ENCODE peak calls at places on chromosomes 16 and 17, in ten cellular contexts. F is NB4, Z is A549, U is IMR-90, J is heart left ventricle, M is upper lobe of left lung, T is breast epithelium, A is stomach, D is lower leg skin, W is transverse colon. X is an unnamed sample.
A peak's percentile ranks its signal among the peaks of the same experiment; 100 is the strongest.

GRCh38 chr17:72338847-72339790 is 218.3 kb downstream of the SOX9 start:
- DNase-seq in Z (peak; percentile 70), T (peak; percentile 48), F (no peak), M (no peak), A (no peak), J (peak; percentile 41), D (peak; percentile 28), W (peak; percentile 17), U (peak; percentile 97), X (no peak)

GRCh38 chr16:47715442-47716054 is 254.4 kb downstream of the PHKB start:
- DNase-seq in M (no peak), U (no peak), J (no peak), Z (no peak), W (no peak), T (no peak), A (no peak), F (no peak), D (no peak), X (no peak)

GRCh38 chr16:80614908-80615696 is 74.3 kb downstream of the DYNLRB2 start:
- DNase-seq in F (no peak), T (no peak), A (no peak), J (no peak), U (peak; percentile 86), M (no peak), D (no peak), Z (peak; percentile 55), W (no peak), X (no peak)

GRCh38 chr16:50620646-50621451 is 60.3 kb downstream of the SNX20 start:
- DNase-seq in Z (no peak), W (no peak), A (no peak), F (no peak), D (no peak), J (no peak), U (no peak), M (no peak), T (no peak), X (no peak)

GRCh38 chr16:81513204-81514040 is 68.8 kb downstream of the CMIP start:
- DNase-seq in F (no peak), A (no peak), M (no peak), W (no peak), J (peak; percentile 70), D (peak; percentile 94), U (no peak), T (no peak), Z (peak; percentile 68), X (peak; percentile 69)

GRCh38 chr17:48131216-48131824 is 23.8 kb downstream of the SNX11 start:
- DNase-seq in A (peak; percentile 40), U (peak; percentile 66), D (peak; percentile 52), F (peak; percentile 77), T (peak; percentile 44), W (peak; percentile 47), Z (peak; percentile 79), M (no peak), J (peak; percentile 60), X (peak; percentile 45)

GRCh38 chr17:9079461-9080103 is 58.3 kb downstream of the NTN1 start:
- DNase-seq in D (no peak), J (no peak), A (no peak), W (no peak), M (no peak), F (peak; percentile 13), Z (no peak), U (no peak), T (no peak), X (no peak)

GRCh38 chr17:18089613-18090012 is 1.9 kb downstream of the DRG2 start:
- DNase-seq in W (no peak), J (no peak), T (no peak), Z (no peak), A (no peak), D (no peak), F (no peak), U (no peak), M (no peak), X (no peak)

GRCh38 chr16:77951788-77952187 is 70.6 kb upstream of the CLEC3A start:
- DNase-seq in Z (peak; percentile 25), T (no peak), F (peak; percentile 51), M (no peak), A (no peak), W (no peak), U (no peak), J (no peak), D (no peak), X (no peak)

GRCh38 chr16:30902070-30902972 is 5.9 kb downstream of the CTF1 start:
- DNase-seq in F (peak; percentile 79), U (peak; percentile 63), T (peak; percentile 34), A (peak; percentile 77), M (peak; percentile 96), J (peak; percentile 77), D (no peak), Z (peak; percentile 77), W (peak; percentile 74), X (peak; percentile 82)

GRCh38 chr17:30124273-30124796 is 7.7 kb downstream of the NSRP1 start:
- DNase-seq in T (no peak), J (no peak), W (no peak), A (no peak), F (no peak), M (no peak), U (no peak), D (no peak), Z (no peak), X (no peak)

GRCh38 chr17:10683853-10684252 is 13.5 kb downstream of the SCO1 start:
- DNase-seq in T (no peak), D (no peak), U (peak; percentile 39), W (no peak), J (no peak), F (peak; percentile 51), M (no peak), Z (peak; percentile 56), A (no peak), X (no peak)

GRCh38 chr16:76670125-76670857 is 393.1 kb downstream of the CNTNAP4 start:
- DNase-seq in J (no peak), U (no peak), F (no peak), W (no peak), Z (no peak), D (no peak), M (no peak), T (no peak), A (no peak), X (no peak)

GRCh38 chr17:61970030-61970429 is 42.2 kb upstream of the INTS2 start:
- DNase-seq in J (no peak), A (no peak), F (peak; percentile 62), U (no peak), T (no peak), M (no peak), D (no peak), W (no peak), Z (no peak), X (no peak)

GRCh38 chr17:63203652-63204051 is 237.6 kb downstream of the TANC2 start:
- DNase-seq in A (no peak), D (no peak), J (no peak), W (no peak), Z (no peak), M (no peak), F (no peak), U (no peak), T (no peak), X (no peak)

GRCh38 chr17:54180919-54181318 is 358.2 kb downstream of the KIF2B start:
- DNase-seq in A (no peak), Z (no peak), T (no peak), F (no peak), D (no peak), U (no peak), M (no peak), W (no peak), J (no peak), X (no peak)

GRCh38 chr17:71709271-71709670 is 411.5 kb upstream of the SOX9 start:
- DNase-seq in Z (no peak), T (no peak), M (no peak), A (no peak), U (peak; percentile 22), J (no peak), F (no peak), W (no peak), D (no peak), X (no peak)

GRCh38 chr17:20281860-20282259 is 185.5 kb downstream of the LGALS9B start:
- DNase-seq in D (no peak), W (no peak), M (peak; percentile 85), F (peak; percentile 52), J (peak; percentile 36), A (no peak), T (no peak), U (no peak), Z (no peak), X (no peak)

GRCh38 chr17:51794466-51794865 is 364.0 kb downstream of the CA10 start:
- DNase-seq in A (no peak), U (no peak), Z (no peak), D (no peak), J (no peak), T (no peak), F (no peak), W (no peak), M (no peak), X (no peak)

GRCh38 chr17:77445030-77445907 is 304.5 kb downstream of the SEC14L1 start:
- DNase-seq in D (no peak), J (peak; percentile 67), T (no peak), M (peak; percentile 79), W (peak; percentile 79), F (peak; percentile 93), A (peak; percentile 57), Z (no peak), U (peak; percentile 66), X (peak; percentile 69)
- TF ChIP-seq POLR2A in D (no peak), J (no peak), T (no peak), M (no peak), W (peak; percentile 29), F (no peak), A (no peak), Z (no peak), U (no peak), X (no peak)

GRCh38 chr17:42928714-42929496 is 28.3 kb downstream of the G6PC1 start:
- DNase-seq in F (peak; percentile 96), Z (peak; percentile 93), W (peak; percentile 18), D (no peak), J (peak; percentile 42), A (peak; percentile 36), T (no peak), U (peak; percentile 85), M (no peak), X (peak; percentile 9)
- TF ChIP-seq POLR2A in F (no peak), Z (no peak), W (no peak), D (no peak), J (no peak), A (no peak), T (no peak), U (no peak), M (no peak), X (no peak)

GRCh38 chr17:41666708-41667279 is 21.9 kb upstream of the EIF1 start:
- DNase-seq in A (peak; percentile 88), F (peak; percentile 79), D (peak; percentile 98), J (peak; percentile 85), Z (peak; percentile 84), W (peak; percentile 91), T (peak; percentile 71), M (peak; percentile 87), U (peak; percentile 61), X (peak; percentile 86)
- TF ChIP-seq POLR2A in A (no peak), F (no peak), D (no peak), J (no peak), Z (no peak), W (no peak), T (no peak), M (no peak), U (peak; percentile 23), X (no peak)

DNA sequence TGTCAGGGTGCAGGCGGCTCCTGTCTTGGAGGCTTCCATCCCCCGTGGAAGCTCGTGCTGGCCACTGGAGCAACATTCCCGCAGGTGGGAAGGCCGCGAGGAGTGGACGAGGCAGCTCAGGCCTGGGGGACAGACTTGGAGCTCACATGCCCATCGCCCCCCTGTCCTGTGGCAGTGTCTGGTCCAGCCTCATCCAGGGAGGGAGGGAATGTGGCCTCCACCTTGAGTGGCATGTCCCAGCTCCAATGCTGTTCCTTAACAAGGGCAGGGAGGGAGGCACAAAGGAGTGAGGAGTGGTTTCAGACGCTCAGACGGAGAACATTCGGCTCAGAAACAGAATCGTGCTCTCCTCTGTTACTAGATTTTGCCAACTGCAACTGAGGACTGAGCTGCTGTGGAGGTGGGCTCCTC is 159.4 kb upstream of the CHMP6 start:
- DNase-seq in T (no peak), U (peak; percentile 88), A (no peak), D (no peak), Z (peak; percentile 55), W (peak; percentile 33), J (no peak), F (no peak), M (no peak), X (peak; percentile 68)
- TF ChIP-seq POLR2A in T (no peak), U (no peak), A (no peak), D (no peak), Z (no peak), W (no peak), J (no peak), F (no peak), M (no peak), X (no peak)